ENCODE peak calls at places on chromosome 21, in six cellular contexts. X, M, L, C, Q and K are unnamed samples. For H3K4me1, the result is how much of the 10 kb centered on the place peaks cover.

GRCh38 chr21:37767984-37768383 is 148.3 kb downstream of the KCNJ6 start:
- DNase-seq in M (no peak), Q (peak), L (no peak), C (no peak), X (no peak), K (no peak)

GRCh38 chr21:44699502-44700001 is 2.6 kb downstream of the KRTAP10-12 start:
- DNase-seq in Q (no peak), X (no peak), L (no peak), M (no peak), C (no peak), K (no peak)

GRCh38 chr21:27734146-27734545 is 767.3 kb upstream of the ADAMTS5 start:
- DNase-seq in M (no peak), Q (peak), X (no peak), L (no peak), C (no peak), K (no peak)

GRCh38 chr21:45406801-45407628 is 2.0 kb downstream of the COL18A1 start:
- DNase-seq in M (peak), X (no peak), Q (no peak), C (peak), L (no peak), K (no peak)

GRCh38 chr21:27269646-27270045 is 302.8 kb upstream of the ADAMTS5 start:
- DNase-seq in C (peak), M (no peak), Q (peak), L (no peak), X (no peak), K (no peak)

GRCh38 chr21:36699026-36699545 is at the start of gene SIM2:
- DNase-seq in L (no peak), Q (peak), C (no peak), X (no peak), M (peak), K (peak)

GRCh38 chr21:45304945-45305344 is 17.2 kb upstream of the POFUT2 start:
- DNase-seq in C (peak), M (no peak), X (no peak), L (no peak), Q (no peak), K (no peak)

GRCh38 chr21:36030581-36031189 is 29.6 kb downstream of the SETD4 start:
- DNase-seq in M (no peak), L (no peak), C (no peak), Q (peak), X (no peak), K (no peak)

GRCh38 chr21:27606422-27606821 is 639.5 kb upstream of the ADAMTS5 start:
- DNase-seq in X (no peak), L (no peak), M (no peak), Q (no peak), C (no peak), K (no peak)

GRCh38 chr21:32499249-32500055 is 85.9 kb downstream of the TCP10L start:
- DNase-seq in L (no peak), M (no peak), Q (peak), X (no peak), C (no peak), K (no peak)

GRCh38 chr21:15966651-15967050 is 236.9 kb downstream of the USP25 start:
- DNase-seq in Q (no peak), X (no peak), M (no peak), C (no peak), L (no peak), K (no peak)

GRCh38 chr21:25931791-25932190 is 197.0 kb downstream of the GABPA start:
- DNase-seq in Q (no peak), M (no peak), L (no peak), C (no peak), X (no peak), K (no peak)

GRCh38 chr21:29349702-29350101 is 51.0 kb downstream of the BACH1 start:
- DNase-seq in X (no peak), M (no peak), Q (no peak), C (no peak), L (no peak), K (no peak)

GRCh38 chr21:45278156-45278911 is 9.4 kb downstream of the POFUT2 start:
- DNase-seq in X (peak), L (no peak), Q (no peak), M (no peak), C (peak), K (no peak)

GRCh38 chr21:46021978-46022544 is 40.5 kb downstream of the COL6A1 start:
- DNase-seq in Q (no peak), L (no peak), M (no peak), X (no peak), C (peak), K (no peak)

GRCh38 chr21:46097826-46098286 is at the start of gene COL6A2:
- DNase-seq in C (peak), Q (peak), X (peak), M (peak), L (peak), K (peak)

GRCh38 chr21:32329331-32329730 is 30.7 kb downstream of the MRAP start:
- DNase-seq in Q (peak), X (no peak), L (no peak), C (peak), M (no peak), K (no peak)

GRCh38 chr21:45222001-45222400 is 65.7 kb downstream of the POFUT2 start:
- DNase-seq in L (no peak), X (no peak), Q (no peak), M (no peak), C (no peak), K (no peak)

GRCh38 chr21:29238967-29239289 is 59.8 kb upstream of the BACH1 start:
- DNase-seq in X (no peak), L (peak), Q (peak), M (no peak), C (no peak), K (no peak)

GRCh38 chr21:28419811-28420210 is 572.9 kb downstream of the LTN1 start:
- DNase-seq in Q (no peak), L (no peak), M (no peak), C (no peak), X (no peak), K (no peak)

GRCh38 chr21:35829014-35829525 is 231.3 kb downstream of the SETD4 start:
- DNase-seq in M (no peak), X (no peak), C (no peak), L (no peak), Q (no peak), K (no peak)

GRCh38 chr21:26795866-26796329 is 49.3 kb downstream of the ADAMTS1 start:
- DNase-seq in L (peak), Q (peak), M (peak), X (no peak), C (peak), K (no peak)

GRCh38 chr21:37803076-37803475 is 113.2 kb downstream of the KCNJ6 start:
- DNase-seq in L (no peak), X (no peak), C (no peak), M (no peak), Q (no peak), K (no peak)

GRCh38 chr21:44804762-44805161 is 3.1 kb upstream of the UBE2G2 start:
- DNase-seq in M (no peak), Q (no peak), X (no peak), L (no peak), C (no peak), K (no peak)

GRCh38 chr21:34986561-34987533 is 62.3 kb downstream of the RUNX1 start:
- DNase-seq in M (no peak), Q (peak), C (no peak), L (peak), X (peak), K (peak)

GRCh38 chr21:45577806-45578801 is 35.9 kb upstream of the SLC19A1 start:
- DNase-seq in Q (no peak), L (no peak), M (no peak), C (no peak), X (no peak), K (no peak)

GRCh38 chr21:35738342-35738961 is 321.9 kb downstream of the SETD4 start:
- DNase-seq in X (no peak), L (no peak), Q (peak), M (peak), C (no peak), K (no peak)

GRCh38 chr21:36773111-36773510 is 74.2 kb downstream of the SIM2 start:
- DNase-seq in M (peak), L (peak), X (no peak), Q (peak), C (peak), K (no peak)

GRCh38 chr21:27408826-27409225 is 441.9 kb upstream of the ADAMTS5 start:
- DNase-seq in C (no peak), M (no peak), Q (no peak), X (no peak), L (no peak), K (no peak)

GRCh38 chr21:42228709-42229220 is 9.8 kb downstream of the ABCG1 start:
- DNase-seq in M (no peak), X (no peak), L (no peak), C (no peak), Q (no peak), K (no peak)

GRCh38 chr21:42230636-42231035 is 11.7 kb downstream of the ABCG1 start:
- DNase-seq in C (no peak), L (no peak), Q (no peak), X (no peak), M (no peak), K (no peak)

GRCh38 chr21:42227909-42228708 is 9.2 kb downstream of the ABCG1 start:
- DNase-seq in Q (peak), C (peak), M (peak), L (peak), X (peak), K (peak)

GRCh38 chr21:42231761-42232160 is 12.8 kb downstream of the ABCG1 start:
- DNase-seq in X (no peak), L (no peak), Q (no peak), C (no peak), M (no peak), K (no peak)

DNA sequence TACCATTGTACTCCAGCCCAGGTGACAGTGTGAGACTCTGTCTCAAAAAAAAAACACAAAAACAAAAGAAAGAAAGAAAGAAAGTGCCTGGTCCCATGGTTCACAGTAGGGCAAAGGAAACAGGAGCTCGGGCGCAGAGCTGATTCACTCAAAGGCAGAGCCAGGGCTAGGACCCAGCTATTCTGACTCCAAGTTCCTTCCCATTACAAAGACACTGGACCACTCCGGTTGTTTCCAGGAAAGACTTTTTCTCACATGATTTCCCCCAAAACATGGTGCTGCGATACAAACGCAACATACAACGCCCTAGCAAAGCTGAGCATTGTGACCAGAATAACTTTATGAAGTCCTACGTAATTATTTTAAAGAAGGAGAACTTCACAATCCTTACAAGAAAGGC is 10.7 kb downstream of the ABCG1 start:
- DNase-seq in C (no peak), X (no peak), L (no peak), Q (no peak), M (no peak), K (no peak)
- H3K4me1 ChIP-seq in C (under half), X (half or more), L (half or more), Q (under half), M (under half), K (half or more)

DNA sequence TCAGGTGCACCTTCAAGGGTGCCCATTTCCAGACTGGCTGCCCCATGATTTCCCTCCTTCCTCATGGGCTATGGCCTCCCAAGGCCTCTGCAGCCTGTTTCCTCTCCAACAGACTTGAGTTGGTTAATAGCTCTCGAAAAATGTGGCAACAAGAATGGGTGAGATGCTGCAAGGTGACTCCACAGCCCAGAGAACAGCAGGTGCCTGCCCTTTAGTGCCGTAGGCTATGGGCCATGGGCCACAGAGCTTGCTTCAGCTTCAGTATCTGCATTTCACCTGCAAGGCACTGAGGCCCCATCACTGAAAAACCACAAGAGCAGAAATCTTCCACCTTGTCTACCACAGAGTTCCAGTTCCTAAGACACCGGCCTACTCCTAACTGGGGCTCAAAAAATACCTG is 122.0 kb downstream of the ETS2 start:
- DNase-seq in X (no peak), L (no peak), Q (no peak), C (no peak), M (no peak), K (no peak)
- H3K4me1 ChIP-seq in X (under half), L (under half), Q (under half), C (under half), M (under half), K (under half)

GRCh38 chr21:43367859-43368258 is 59.1 kb downstream of the SIK1 start:
- DNase-seq in M (no peak), C (no peak), Q (no peak), L (no peak), X (no peak), K (no peak)
- H3K4me1 ChIP-seq in M (under half), C (under half), Q (under half), L (under half), X (under half), K (under half)

GRCh38 chr21:14683021-14683420 is 136.9 kb upstream of the SAMSN1 start:
- DNase-seq in Q (no peak), X (no peak), L (no peak), M (no peak), C (no peak), K (no peak)
- H3K4me1 ChIP-seq in Q (under half), X (under half), L (under half), M (under half), C (under half), K (under half)

GRCh38 chr21:43597845-43598244 is 61.4 kb downstream of the HSF2BP start:
- DNase-seq in Q (no peak), X (no peak), C (no peak), L (no peak), M (no peak), K (no peak)

GRCh38 chr21:43597052-43597451 is 62.2 kb downstream of the HSF2BP start:
- DNase-seq in C (no peak), Q (peak), L (no peak), X (no peak), M (peak), K (no peak)

GRCh38 chr21:43599728-43600127 is 59.6 kb downstream of the HSF2BP start:
- DNase-seq in L (no peak), C (no peak), Q (no peak), X (no peak), M (no peak), K (no peak)

GRCh38 chr21:43596616-43597015 is 62.7 kb downstream of the HSF2BP start:
- DNase-seq in Q (no peak), L (no peak), X (no peak), C (no peak), M (no peak), K (no peak)

GRCh38 chr21:43598416-43599120 is 60.7 kb downstream of the HSF2BP start:
- DNase-seq in X (no peak), M (no peak), L (no peak), Q (peak), C (no peak), K (no peak)
- H3K4me1 ChIP-seq in X (under half), M (half or more), L (under half), Q (under half), C (under half), K (under half)

DNA sequence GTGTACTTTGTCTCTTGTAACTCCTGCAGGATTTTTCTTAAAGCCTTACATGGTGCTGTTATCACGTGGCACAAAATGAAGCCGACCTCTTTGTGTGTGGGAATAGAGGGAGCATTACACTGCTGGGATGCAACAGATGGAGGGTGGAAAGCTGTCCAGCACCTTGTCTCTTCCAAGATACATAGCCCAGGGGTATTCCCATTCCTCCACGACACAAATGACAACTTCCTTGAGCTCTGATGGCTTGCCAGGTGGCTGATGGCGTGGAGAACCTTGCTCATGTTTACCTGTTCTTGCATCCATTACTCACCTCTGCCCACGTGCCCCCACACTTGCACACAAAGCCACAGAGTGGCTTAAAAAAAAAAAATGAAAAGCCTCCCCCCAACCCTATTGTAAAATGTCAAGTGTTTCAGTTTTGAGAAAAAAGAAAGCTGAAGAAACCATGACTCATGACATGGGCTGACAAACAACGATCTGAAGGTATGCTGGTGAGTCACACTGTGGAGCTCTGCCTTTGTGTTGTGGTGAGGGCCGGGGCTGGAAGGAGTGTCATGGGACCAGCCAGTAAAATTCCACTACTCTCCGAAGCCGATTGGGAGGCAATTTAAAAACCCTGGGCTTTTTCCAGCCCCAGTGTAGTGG is 32.0 kb upstream of the ATP5PO start:
- DNase-seq in X (peak), Q (peak), C (peak), L (peak), M (peak), K (peak)
- H3K4me1 ChIP-seq in X (half or more), Q (under half), C (under half), L (under half), M (under half), K (half or more)